ENCODE peak calls at places on chromosomes 3 and 15, in four cellular contexts. One of them, this sample, is unnamed.

GRCh38 chr3:57100046-57100695 is 39.7 kb downstream of the SPATA12 start:
- DNase-seq in adipocyte: peak
- DNase-seq in HCT116: peak
- DNase-seq in ovary: peak
- DNase-seq in this sample: peak

GRCh38 chr3:72960812-72961518 is 35.6 kb upstream of the PPP4R2 start:
- DNase-seq in adipocyte: peak
- DNase-seq in HCT116: no peak
- DNase-seq in ovary: no peak
- DNase-seq in this sample: no peak

GRCh38 chr3:99269606-99270355 is 368.3 kb upstream of the DCBLD2 start:
- DNase-seq in adipocyte: peak
- DNase-seq in HCT116: no peak
- DNase-seq in ovary: no peak
- DNase-seq in this sample: no peak

GRCh38 chr3:130894130-130894872 is 417 bp downstream of the ATP2C1 start:
- DNase-seq in adipocyte: peak
- DNase-seq in HCT116: no peak
- DNase-seq in ovary: peak
- DNase-seq in this sample: no peak

GRCh38 chr15:29822100-29822684 is at the start of gene TJP1:
- DNase-seq in adipocyte: peak
- DNase-seq in HCT116: no peak
- DNase-seq in ovary: peak
- DNase-seq in this sample: no peak

GRCh38 chr3:137460944-137461343 is 303.2 kb upstream of the SOX14 start:
- DNase-seq in adipocyte: no peak
- DNase-seq in HCT116: no peak
- DNase-seq in ovary: no peak
- DNase-seq in this sample: no peak

GRCh38 chr3:8840556-8840955 is 71.1 kb upstream of the OXTR start:
- DNase-seq in adipocyte: peak
- DNase-seq in HCT116: no peak
- DNase-seq in ovary: no peak
- DNase-seq in this sample: no peak

GRCh38 chr3:121152573-121152972 is 244.6 kb downstream of the STXBP5L start:
- DNase-seq in adipocyte: peak
- DNase-seq in HCT116: peak
- DNase-seq in ovary: no peak
- DNase-seq in this sample: peak

GRCh38 chr15:47437492-47437891 is 279.8 kb upstream of the SEMA6D start:
- DNase-seq in adipocyte: no peak
- DNase-seq in HCT116: no peak
- DNase-seq in ovary: no peak
- DNase-seq in this sample: no peak

GRCh38 chr3:63523100-63523499 is 129.4 kb upstream of the SNTN start:
- DNase-seq in adipocyte: no peak
- DNase-seq in HCT116: peak
- DNase-seq in ovary: no peak
- DNase-seq in this sample: no peak

GRCh38 chr3:179163503-179163902 is 15.3 kb downstream of the PIK3CA start:
- DNase-seq in adipocyte: no peak
- DNase-seq in HCT116: no peak
- DNase-seq in ovary: no peak
- DNase-seq in this sample: no peak

GRCh38 chr3:129690406-129690805 is 83.9 kb upstream of the PLXND1 start:
- DNase-seq in adipocyte: peak
- DNase-seq in HCT116: peak
- DNase-seq in ovary: no peak
- DNase-seq in this sample: peak

GRCh38 chr3:129688310-129688895 is 81.9 kb upstream of the PLXND1 start:
- DNase-seq in adipocyte: no peak
- DNase-seq in HCT116: no peak
- DNase-seq in ovary: peak
- DNase-seq in this sample: no peak

GRCh38 chr3:129689036-129689435 is 82.6 kb upstream of the PLXND1 start:
- DNase-seq in adipocyte: no peak
- DNase-seq in HCT116: no peak
- DNase-seq in ovary: no peak
- DNase-seq in this sample: no peak

GRCh38 chr3:129686941-129687340 is 80.5 kb upstream of the PLXND1 start:
- DNase-seq in adipocyte: no peak
- DNase-seq in HCT116: no peak
- DNase-seq in ovary: no peak
- DNase-seq in this sample: no peak

DNA sequence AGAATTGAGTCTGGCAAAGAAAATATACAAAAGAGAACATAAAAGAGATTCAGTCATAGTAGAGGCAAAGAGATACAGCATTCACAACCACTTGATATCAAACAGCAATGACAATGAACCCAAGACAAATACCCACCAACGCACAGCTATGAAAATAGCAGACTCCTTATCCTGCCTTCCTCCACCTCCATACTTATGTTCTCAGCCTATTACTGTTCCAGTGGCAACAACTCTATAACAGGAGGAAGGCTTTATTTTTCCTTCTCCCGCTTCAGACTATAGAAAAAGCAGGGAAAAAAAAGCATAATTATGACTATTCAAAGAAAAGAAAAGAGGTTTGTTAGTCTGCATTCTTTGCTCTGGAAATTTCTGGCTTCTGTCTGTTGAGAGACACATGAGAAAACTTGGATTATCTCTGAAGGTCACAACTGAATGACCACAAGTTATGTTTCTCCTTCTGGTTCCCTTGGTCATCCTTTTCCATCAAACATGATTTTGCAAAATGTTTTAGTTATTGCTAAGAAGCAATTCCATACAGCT is 81.2 kb upstream of the PLXND1 start:
- DNase-seq in adipocyte: no peak
- DNase-seq in HCT116: no peak
- DNase-seq in ovary: no peak
- DNase-seq in this sample: no peak
- H3K4me3 ChIP-seq in adipocyte: peak
- H3K4me3 ChIP-seq in HCT116: no peak
- H3K4me3 ChIP-seq in ovary: no peak
- H3K4me3 ChIP-seq in this sample: no peak

GRCh38 chr3:196232154-196232881 is 16.0 kb downstream of the SLC51A start:
- DNase-seq in adipocyte: no peak
- DNase-seq in HCT116: no peak
- DNase-seq in ovary: no peak
- DNase-seq in this sample: no peak
- H3K4me3 ChIP-seq in adipocyte: no peak
- H3K4me3 ChIP-seq in HCT116: no peak
- H3K4me3 ChIP-seq in ovary: no peak
- H3K4me3 ChIP-seq in this sample: no peak

GRCh38 chr15:67862771-67863441 is 23.1 kb upstream of the RNU6-1 start:
- DNase-seq in adipocyte: no peak
- DNase-seq in HCT116: no peak
- DNase-seq in ovary: no peak
- DNase-seq in this sample: no peak
- H3K4me3 ChIP-seq in adipocyte: peak
- H3K4me3 ChIP-seq in HCT116: peak
- H3K4me3 ChIP-seq in ovary: no peak
- H3K4me3 ChIP-seq in this sample: peak

DNA sequence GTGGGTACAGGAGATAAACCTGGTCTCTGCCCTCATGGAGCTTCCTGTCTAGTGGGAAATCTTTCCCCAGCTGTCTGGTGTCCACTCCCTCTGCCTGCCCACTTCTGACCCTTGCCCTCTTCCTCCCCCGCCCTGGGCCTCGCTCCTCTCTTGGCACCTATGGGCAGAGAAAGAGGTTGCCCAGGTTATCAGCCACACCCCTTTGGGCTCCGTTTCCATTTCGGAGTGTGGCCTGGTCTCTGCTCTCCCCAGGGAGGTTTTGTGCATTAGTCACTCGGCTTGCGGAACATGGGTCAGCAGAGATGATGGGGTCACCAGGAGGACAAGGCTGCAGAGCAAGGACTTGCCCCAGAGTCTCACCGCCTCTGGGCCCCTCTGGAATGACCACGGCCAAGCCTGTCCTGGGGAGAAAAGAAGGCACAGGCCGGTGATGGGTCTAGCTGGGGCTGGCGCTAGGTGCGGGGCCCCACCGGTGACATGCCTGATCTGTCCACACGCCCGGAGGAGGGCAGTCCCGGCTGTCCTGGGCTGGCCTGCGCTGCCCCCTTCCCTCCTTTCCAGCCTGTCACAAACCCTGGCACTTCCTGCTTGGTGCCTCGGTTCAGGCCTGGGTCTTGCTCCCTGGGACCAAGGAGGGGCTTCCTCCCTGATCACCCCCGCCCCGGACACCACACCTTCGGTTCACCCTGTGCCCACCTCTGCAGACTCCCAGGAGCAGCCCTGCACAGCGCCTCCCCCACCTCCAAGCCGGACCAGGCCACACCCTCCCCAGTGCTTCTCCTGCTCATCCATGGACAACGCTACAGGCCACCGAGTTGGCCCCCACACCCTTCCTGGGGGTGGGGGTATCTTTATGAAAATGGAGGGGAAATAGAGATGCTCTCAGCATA is 35.6 kb upstream of the MUC4 start:
- DNase-seq in adipocyte: no peak
- DNase-seq in HCT116: peak
- DNase-seq in ovary: no peak
- DNase-seq in this sample: no peak
- H3K4me3 ChIP-seq in adipocyte: no peak
- H3K4me3 ChIP-seq in HCT116: peak
- H3K4me3 ChIP-seq in ovary: no peak
- H3K4me3 ChIP-seq in this sample: no peak

DNA sequence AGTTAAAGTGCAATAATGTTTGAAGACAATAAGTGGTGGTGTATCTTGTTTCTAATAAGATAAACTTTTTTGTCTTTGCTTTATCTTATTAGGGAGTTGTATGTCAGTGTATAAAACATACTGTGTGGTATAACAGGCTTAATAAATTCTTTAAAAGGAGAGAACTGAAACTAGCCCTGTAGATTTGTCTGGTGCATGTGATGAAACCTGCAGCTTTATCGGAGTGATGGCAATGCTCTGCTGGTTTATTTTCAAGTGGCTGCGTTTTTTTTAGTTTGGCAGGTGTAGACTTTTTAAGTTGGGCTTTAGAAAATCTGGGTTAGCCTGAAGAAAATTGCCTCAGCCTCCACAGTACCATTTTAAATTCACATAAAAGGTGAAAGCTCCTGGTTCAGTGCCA is 2.7 kb downstream of the RPL15 start:
- DNase-seq in adipocyte: no peak
- DNase-seq in HCT116: no peak
- DNase-seq in ovary: no peak
- DNase-seq in this sample: no peak
- H3K4me3 ChIP-seq in adipocyte: peak
- H3K4me3 ChIP-seq in HCT116: no peak
- H3K4me3 ChIP-seq in ovary: no peak
- H3K4me3 ChIP-seq in this sample: no peak

DNA sequence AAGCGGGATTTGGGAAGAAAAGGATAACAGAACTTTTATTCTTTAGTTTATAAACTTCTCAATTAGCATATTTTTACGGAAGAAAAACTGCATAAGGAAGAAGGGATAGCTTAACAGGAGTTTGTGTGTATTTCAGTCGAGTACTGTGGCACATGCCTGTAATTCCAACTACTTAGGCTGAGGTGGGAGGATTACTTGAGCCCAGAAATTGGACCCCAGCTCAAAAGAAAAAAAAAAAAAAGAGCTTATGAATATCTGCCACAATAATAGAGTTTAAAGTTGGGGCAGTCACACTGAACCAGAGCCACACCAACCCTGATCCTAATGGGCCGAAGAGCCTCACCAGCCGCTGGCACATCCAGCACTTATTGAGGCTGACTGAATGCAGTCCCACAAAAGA is 31.1 kb downstream of the CHAC1 start:
- DNase-seq in adipocyte: no peak
- DNase-seq in HCT116: no peak
- DNase-seq in ovary: no peak
- DNase-seq in this sample: no peak
- H3K4me3 ChIP-seq in adipocyte: no peak
- H3K4me3 ChIP-seq in HCT116: no peak
- H3K4me3 ChIP-seq in ovary: no peak
- H3K4me3 ChIP-seq in this sample: no peak